ENCODE peak calls at places on chromosomes 7 and 10, in five cellular contexts. P is adrenal gland, K is adipocyte, R is neuronal stem cell, E is Peyer's patch. J is an unnamed sample.

GRCh38 chr10:70250956-70251680 is 17.9 kb upstream of the PPA1 start:
- DNase-seq in R (no peak), E (no peak), K (no peak), P (no peak), J (no peak)

GRCh38 chr7:92133737-92134270 is 473 bp downstream of the CYP51A1 start:
- DNase-seq in P (peak; percentile 80), K (peak; percentile 86), R (peak; percentile 82), E (peak; percentile 85), J (peak; percentile 80)

GRCh38 chr7:106369349-106369748 is 84.6 kb upstream of the NAMPT start:
- DNase-seq in R (no peak), P (no peak), E (no peak), K (peak; percentile 70), J (no peak)

GRCh38 chr10:113454341-113455061 is 98.4 kb upstream of the HABP2 start:
- DNase-seq in K (peak; percentile 74), E (peak; percentile 67), P (peak; percentile 34), R (peak; percentile 38), J (peak; percentile 71)

GRCh38 chr10:20105236-20105635 is 289.0 kb downstream of the PLXDC2 start:
- DNase-seq in R (no peak), P (no peak), E (no peak), K (no peak), J (no peak)

GRCh38 chr7:101185258-101185839 is 5.3 kb upstream of the NAT16 start:
- DNase-seq in E (no peak), P (no peak), R (no peak), K (peak; percentile 34), J (no peak)

GRCh38 chr10:122112021-122112616 is 123.2 kb downstream of the TACC2 start:
- DNase-seq in R (no peak), P (no peak), K (no peak), E (no peak), J (peak; percentile 37)

GRCh38 chr7:101817031-101817929 is at the start of gene CUX1:
- DNase-seq in P (no peak), K (peak; percentile 59), R (no peak), E (peak; percentile 62), J (peak; percentile 66)

GRCh38 chr7:117672433-117672832 is 192.6 kb downstream of the CFTR start:
- DNase-seq in E (no peak), P (no peak), R (no peak), K (no peak), J (no peak)
- H3K9me3 ChIP-seq in E (no peaks in the 10 kb centered on the region), P (no peaks in the 10 kb centered on the region), R (no peaks in the 10 kb centered on the region), K (no peaks in the 10 kb centered on the region), J (no peaks in the 10 kb centered on the region)

GRCh38 chr7:156504687-156505545 is 135.7 kb upstream of the RNF32 start:
- DNase-seq in E (no peak), K (no peak), R (no peak), P (no peak), J (no peak)

GRCh38 chr7:156510966-156511365 is 129.6 kb upstream of the RNF32 start:
- DNase-seq in R (no peak), K (no peak), P (no peak), E (no peak), J (no peak)

GRCh38 chr7:156505876-156506275 is 134.7 kb upstream of the RNF32 start:
- DNase-seq in K (no peak), E (no peak), R (no peak), P (no peak), J (no peak)

GRCh38 chr7:156511426-156511825 is 129.1 kb upstream of the RNF32 start:
- DNase-seq in E (no peak), K (no peak), R (no peak), P (no peak), J (no peak)

GRCh38 chr7:156509216-156509615 is 131.4 kb upstream of the RNF32 start:
- DNase-seq in R (no peak), P (no peak), K (no peak), E (no peak), J (no peak)
- H3K9me3 ChIP-seq in R (peaks cover 10% of the 10 kb centered on the region), P (no peaks in the 10 kb centered on the region), K (peaks cover 16% of the 10 kb centered on the region), E (no peaks in the 10 kb centered on the region), J (no peaks in the 10 kb centered on the region)

DNA sequence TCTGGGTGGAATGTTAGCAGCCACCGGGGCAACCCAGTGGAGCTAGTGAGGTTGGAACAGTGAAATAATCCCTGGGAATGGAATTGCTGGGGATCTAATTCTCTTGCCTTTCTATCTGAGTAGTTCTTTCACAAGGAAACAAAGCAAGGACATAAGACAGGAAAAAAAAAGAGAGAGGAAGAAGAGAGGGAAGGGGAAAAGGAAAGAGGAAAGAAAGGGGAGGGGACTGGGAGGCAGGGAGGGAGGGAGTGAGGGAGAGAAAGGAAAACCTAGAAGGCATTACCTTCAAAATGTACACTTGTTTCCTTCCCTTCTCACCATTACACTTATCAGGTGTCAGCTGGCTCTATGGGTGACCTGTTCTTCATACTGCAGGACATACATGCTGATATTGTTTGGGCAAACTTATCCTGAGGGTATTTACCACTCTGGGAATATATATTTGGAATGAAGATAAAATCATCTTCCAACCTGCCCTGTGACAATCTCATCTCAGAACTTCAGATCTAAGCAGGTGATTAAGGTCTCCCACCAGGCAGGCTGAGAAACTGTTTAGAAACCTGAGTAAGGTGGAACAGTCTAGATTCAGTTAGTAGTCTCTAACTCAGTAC is 50.0 kb upstream of the KCNIP2 start:
- DNase-seq in R (no peak), E (no peak), P (no peak), K (no peak), J (no peak)
- H3K9me3 ChIP-seq in R (no peaks in the 10 kb centered on the region), E (no peaks in the 10 kb centered on the region), P (no peaks in the 10 kb centered on the region), K (no peaks in the 10 kb centered on the region), J (no peaks in the 10 kb centered on the region)

GRCh38 chr7:157772486-157773130 is 435.8 kb downstream of the DNAJB6 start:
- DNase-seq in R (no peak), E (no peak), P (no peak), K (no peak), J (no peak)

GRCh38 chr7:157769870-157770213 is 433.0 kb downstream of the DNAJB6 start:
- DNase-seq in K (no peak), P (peak; percentile 3), E (no peak), R (no peak), J (no peak)

GRCh38 chr7:157771689-157772088 is 434.9 kb downstream of the DNAJB6 start:
- DNase-seq in E (no peak), R (no peak), P (no peak), K (no peak), J (no peak)

GRCh38 chr7:157769016-157769869 is 432.4 kb downstream of the DNAJB6 start:
- DNase-seq in K (no peak), P (no peak), R (peak; percentile 21), E (no peak), J (no peak)

GRCh38 chr7:157770716-157771320 is 434.0 kb downstream of the DNAJB6 start:
- DNase-seq in E (no peak), R (no peak), P (no peak), K (no peak), J (no peak)
- H3K9me3 ChIP-seq in E (peaks cover 5% of the 10 kb centered on the region), R (peaks cover 15% of the 10 kb centered on the region), P (no peaks in the 10 kb centered on the region), K (peaks cover 8% of the 10 kb centered on the region), J (no peaks in the 10 kb centered on the region)

GRCh38 chr7:387132-388022 is 97.4 kb downstream of the FOXL3 start:
- DNase-seq in K (no peak), R (no peak), P (no peak), E (peak; percentile 38), J (peak; percentile 15)
- H3K9me3 ChIP-seq in K (peaks cover 29% of the 10 kb centered on the region), R (no peaks in the 10 kb centered on the region), P (no peaks in the 10 kb centered on the region), E (no peaks in the 10 kb centered on the region), J (no peaks in the 10 kb centered on the region)

GRCh38 chr10:23558361-23558799 is 119.5 kb downstream of the OTUD1 start:
- DNase-seq in P (peak; percentile 13), E (no peak), K (no peak), R (no peak), J (no peak)
- H3K9me3 ChIP-seq in P (no peaks in the 10 kb centered on the region), E (no peaks in the 10 kb centered on the region), K (peaks cover 19% of the 10 kb centered on the region), R (no peaks in the 10 kb centered on the region), J (no peaks in the 10 kb centered on the region)

GRCh38 chr7:57399972-57400371 is 50.0 kb upstream of the ZNF716 start:
- DNase-seq in R (no peak), K (no peak), E (no peak), P (no peak), J (no peak)
- H3K9me3 ChIP-seq in R (no peaks in the 10 kb centered on the region), K (no peaks in the 10 kb centered on the region), E (peaks cover 3% of the 10 kb centered on the region), P (no peaks in the 10 kb centered on the region), J (no peaks in the 10 kb centered on the region)

GRCh38 chr7:120987683-120988590 is 574 bp upstream of the CPED1 start:
- DNase-seq in K (peak; percentile 98), P (peak; percentile 92), E (peak; percentile 94), R (peak; percentile 82), J (peak; percentile 91)
- H3K9me3 ChIP-seq in K (no peaks in the 10 kb centered on the region), P (no peaks in the 10 kb centered on the region), E (no peaks in the 10 kb centered on the region), R (no peaks in the 10 kb centered on the region), J (no peaks in the 10 kb centered on the region)

GRCh38 chr7:15464762-15465144 is 97.1 kb downstream of the AGMO start:
- DNase-seq in P (no peak), R (no peak), E (no peak), K (no peak), J (no peak)

GRCh38 chr7:15459018-15459621 is 102.7 kb downstream of the AGMO start:
- DNase-seq in K (peak; percentile 16), R (no peak), P (no peak), E (no peak), J (no peak)

GRCh38 chr7:15462721-15463389 is 99.0 kb downstream of the AGMO start:
- DNase-seq in R (no peak), E (no peak), P (no peak), K (peak; percentile 40), J (no peak)

GRCh38 chr7:15461576-15461975 is 100.2 kb downstream of the AGMO start:
- DNase-seq in K (peak; percentile 89), E (no peak), R (no peak), P (no peak), J (no peak)

GRCh38 chr7:15463801-15464761 is 97.7 kb downstream of the AGMO start:
- DNase-seq in R (no peak), P (no peak), E (no peak), K (peak; percentile 84), J (no peak)
- H3K9me3 ChIP-seq in R (no peaks in the 10 kb centered on the region), P (no peaks in the 10 kb centered on the region), E (no peaks in the 10 kb centered on the region), K (no peaks in the 10 kb centered on the region), J (no peaks in the 10 kb centered on the region)